ENCODE peak calls at places on chromosomes 2 and 18, in nine cellular contexts. One of them, this sample, is unnamed.

GRCh38 chr18:79975043-79975442 is 10.6 kb downstream of the HSBP1L1 start:
- DNase-seq in GM12878: no peak
- DNase-seq in SK-N-SH: no peak
- DNase-seq in K562: peak
- DNase-seq in HL-60: no peak
- DNase-seq in HepG2: no peak
- DNase-seq in GM23338: no peak
- DNase-seq in HCT116: no peak
- DNase-seq in A549: no peak
- DNase-seq in this sample: no peak

GRCh38 chr18:25950321-25950720 is 140.1 kb downstream of the SS18 start:
- DNase-seq in GM23338: no peak
- DNase-seq in HL-60: no peak
- DNase-seq in HepG2: no peak
- DNase-seq in A549: no peak
- DNase-seq in K562: no peak
- DNase-seq in HCT116: no peak
- DNase-seq in GM12878: no peak
- DNase-seq in SK-N-SH: no peak
- DNase-seq in this sample: no peak

GRCh38 chr2:201348758-201349157 is 8.4 kb downstream of the FLACC1 start:
- DNase-seq in SK-N-SH: no peak
- DNase-seq in K562: no peak
- DNase-seq in GM23338: no peak
- DNase-seq in HCT116: no peak
- DNase-seq in HL-60: no peak
- DNase-seq in GM12878: no peak
- DNase-seq in A549: no peak
- DNase-seq in HepG2: peak
- DNase-seq in this sample: no peak

GRCh38 chr2:179460530-179460929 is 195.9 kb upstream of the SESTD1 start:
- DNase-seq in GM23338: no peak
- DNase-seq in HL-60: no peak
- DNase-seq in GM12878: no peak
- DNase-seq in SK-N-SH: no peak
- DNase-seq in HCT116: peak
- DNase-seq in A549: no peak
- DNase-seq in K562: no peak
- DNase-seq in HepG2: peak
- DNase-seq in this sample: peak

GRCh38 chr18:3397031-3397750 is 52.8 kb upstream of the TGIF1 start:
- DNase-seq in K562: no peak
- DNase-seq in SK-N-SH: no peak
- DNase-seq in HepG2: no peak
- DNase-seq in HCT116: no peak
- DNase-seq in A549: no peak
- DNase-seq in HL-60: no peak
- DNase-seq in GM12878: no peak
- DNase-seq in GM23338: no peak
- DNase-seq in this sample: no peak

GRCh38 chr2:168850846-168851245 is 39.4 kb downstream of the SPC25 start:
- DNase-seq in HL-60: no peak
- DNase-seq in HepG2: no peak
- DNase-seq in A549: no peak
- DNase-seq in GM12878: no peak
- DNase-seq in K562: no peak
- DNase-seq in GM23338: no peak
- DNase-seq in SK-N-SH: no peak
- DNase-seq in HCT116: no peak
- DNase-seq in this sample: no peak

GRCh38 chr18:44807766-44808165 is 127.1 kb downstream of the SETBP1 start:
- DNase-seq in HCT116: no peak
- DNase-seq in A549: no peak
- DNase-seq in SK-N-SH: no peak
- DNase-seq in HL-60: no peak
- DNase-seq in HepG2: peak
- DNase-seq in GM23338: no peak
- DNase-seq in GM12878: no peak
- DNase-seq in K562: no peak
- DNase-seq in this sample: no peak

GRCh38 chr2:235094457-235094856 is 142.6 kb downstream of the SH3BP4 start:
- DNase-seq in K562: no peak
- DNase-seq in A549: no peak
- DNase-seq in SK-N-SH: no peak
- DNase-seq in GM23338: no peak
- DNase-seq in HL-60: no peak
- DNase-seq in HepG2: no peak
- DNase-seq in GM12878: no peak
- DNase-seq in HCT116: no peak
- DNase-seq in this sample: no peak

GRCh38 chr18:7520200-7520780 is 46.8 kb upstream of the PTPRM start:
- DNase-seq in K562: no peak
- DNase-seq in HL-60: no peak
- DNase-seq in GM12878: no peak
- DNase-seq in A549: no peak
- DNase-seq in HepG2: no peak
- DNase-seq in HCT116: no peak
- DNase-seq in GM23338: no peak
- DNase-seq in SK-N-SH: no peak
- DNase-seq in this sample: no peak

GRCh38 chr18:34801769-34802168 is 91.7 kb downstream of the DTNA start:
- DNase-seq in SK-N-SH: no peak
- DNase-seq in GM23338: no peak
- DNase-seq in K562: no peak
- DNase-seq in GM12878: no peak
- DNase-seq in HL-60: no peak
- DNase-seq in A549: no peak
- DNase-seq in HCT116: no peak
- DNase-seq in HepG2: no peak
- DNase-seq in this sample: no peak

GRCh38 chr18:29060349-29060748 is 883.4 kb upstream of the CDH2 start:
- DNase-seq in HepG2: no peak
- DNase-seq in GM12878: no peak
- DNase-seq in A549: no peak
- DNase-seq in K562: no peak
- DNase-seq in HL-60: no peak
- DNase-seq in SK-N-SH: no peak
- DNase-seq in HCT116: no peak
- DNase-seq in GM23338: no peak
- DNase-seq in this sample: no peak

GRCh38 chr2:238092486-238093035 is 7.6 kb upstream of the ESPNL start:
- DNase-seq in HepG2: no peak
- DNase-seq in A549: no peak
- DNase-seq in HL-60: no peak
- DNase-seq in HCT116: no peak
- DNase-seq in GM12878: no peak
- DNase-seq in SK-N-SH: peak
- DNase-seq in GM23338: no peak
- DNase-seq in K562: no peak
- DNase-seq in this sample: no peak

GRCh38 chr2:187900023-187900422 is 345.8 kb upstream of the TFPI start:
- DNase-seq in GM23338: no peak
- DNase-seq in HL-60: no peak
- DNase-seq in K562: no peak
- DNase-seq in HepG2: no peak
- DNase-seq in SK-N-SH: no peak
- DNase-seq in HCT116: no peak
- DNase-seq in A549: no peak
- DNase-seq in GM12878: no peak
- DNase-seq in this sample: no peak

GRCh38 chr2:40721595-40721994 is 269.7 kb upstream of the SLC8A1 start:
- DNase-seq in GM23338: no peak
- DNase-seq in K562: no peak
- DNase-seq in HCT116: no peak
- DNase-seq in HL-60: no peak
- DNase-seq in SK-N-SH: no peak
- DNase-seq in HepG2: no peak
- DNase-seq in GM12878: no peak
- DNase-seq in A549: no peak
- DNase-seq in this sample: no peak

GRCh38 chr2:208179028-208179609 is 10.7 kb downstream of the C2orf80 start:
- DNase-seq in SK-N-SH: no peak
- DNase-seq in GM12878: no peak
- DNase-seq in GM23338: peak
- DNase-seq in HCT116: no peak
- DNase-seq in HL-60: no peak
- DNase-seq in K562: no peak
- DNase-seq in HepG2: peak
- DNase-seq in A549: no peak
- DNase-seq in this sample: no peak

GRCh38 chr2:204110250-204111183 is 174.0 kb downstream of the ICOS start:
- DNase-seq in HepG2: no peak
- DNase-seq in HL-60: peak
- DNase-seq in K562: no peak
- DNase-seq in SK-N-SH: no peak
- DNase-seq in HCT116: no peak
- DNase-seq in GM12878: no peak
- DNase-seq in GM23338: no peak
- DNase-seq in A549: no peak
- DNase-seq in this sample: no peak

GRCh38 chr2:33297748-33298035 is 178.8 kb upstream of the RASGRP3 start:
- DNase-seq in SK-N-SH: no peak
- DNase-seq in K562: no peak
- DNase-seq in HL-60: no peak
- DNase-seq in GM23338: no peak
- DNase-seq in GM12878: no peak
- DNase-seq in A549: no peak
- DNase-seq in HepG2: no peak
- DNase-seq in HCT116: no peak
- DNase-seq in this sample: no peak

GRCh38 chr2:240622631-240623235 is 2.5 kb upstream of the GPR35 start:
- DNase-seq in GM12878: no peak
- DNase-seq in HL-60: peak
- DNase-seq in K562: no peak
- DNase-seq in HepG2: no peak
- DNase-seq in SK-N-SH: peak
- DNase-seq in A549: no peak
- DNase-seq in HCT116: no peak
- DNase-seq in GM23338: no peak
- DNase-seq in this sample: no peak

GRCh38 chr2:178914259-178914849 is 107.1 kb upstream of the TTN start:
- DNase-seq in K562: peak
- DNase-seq in GM23338: peak
- DNase-seq in HepG2: peak
- DNase-seq in GM12878: peak
- DNase-seq in HCT116: peak
- DNase-seq in A549: peak
- DNase-seq in SK-N-SH: peak
- DNase-seq in HL-60: peak
- DNase-seq in this sample: peak

GRCh38 chr2:111057045-111057444 is 63.7 kb upstream of the BCL2L11 start:
- DNase-seq in GM23338: no peak
- DNase-seq in GM12878: no peak
- DNase-seq in K562: no peak
- DNase-seq in HCT116: no peak
- DNase-seq in A549: no peak
- DNase-seq in HepG2: no peak
- DNase-seq in HL-60: no peak
- DNase-seq in SK-N-SH: no peak
- DNase-seq in this sample: no peak
- TF ChIP-seq CTCF in GM23338: no peak
- TF ChIP-seq CTCF in GM12878: no peak
- TF ChIP-seq CTCF in K562: no peak
- TF ChIP-seq CTCF in HCT116: no peak
- TF ChIP-seq CTCF in A549: no peak
- TF ChIP-seq CTCF in HepG2: no peak
- TF ChIP-seq CTCF in HL-60: no peak
- TF ChIP-seq CTCF in SK-N-SH: no peak
- TF ChIP-seq CTCF in this sample: no peak

DNA sequence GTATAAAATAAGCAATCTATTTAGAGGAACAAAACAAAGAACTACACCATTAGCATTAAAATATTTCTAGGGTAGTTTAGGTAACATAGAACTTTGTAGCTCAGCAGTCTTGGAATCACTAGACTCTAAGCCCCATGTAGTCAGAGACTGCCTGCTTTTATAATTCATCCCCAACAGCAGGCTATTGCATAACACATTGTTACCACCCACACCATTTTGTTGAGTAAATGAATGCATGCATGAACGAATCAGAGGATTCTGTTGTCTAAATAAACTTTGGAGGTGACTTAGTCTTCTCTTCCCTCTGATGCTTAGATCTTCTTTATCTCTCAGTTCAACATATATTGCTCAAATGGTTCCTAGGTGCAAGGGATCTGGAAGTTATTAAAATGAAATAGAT is 167.6 kb upstream of the TNP1 start:
- DNase-seq in SK-N-SH: no peak
- DNase-seq in HL-60: no peak
- DNase-seq in GM23338: no peak
- DNase-seq in A549: no peak
- DNase-seq in K562: no peak
- DNase-seq in GM12878: no peak
- DNase-seq in HepG2: no peak
- DNase-seq in HCT116: no peak
- DNase-seq in this sample: no peak
- TF ChIP-seq REST in SK-N-SH: no peak
- TF ChIP-seq REST in HL-60: no peak
- TF ChIP-seq REST in GM23338: no peak
- TF ChIP-seq REST in A549: no peak
- TF ChIP-seq REST in K562: no peak
- TF ChIP-seq REST in GM12878: no peak
- TF ChIP-seq REST in HepG2: no peak
- TF ChIP-seq REST in HCT116: no peak
- TF ChIP-seq REST in this sample: no peak

DNA sequence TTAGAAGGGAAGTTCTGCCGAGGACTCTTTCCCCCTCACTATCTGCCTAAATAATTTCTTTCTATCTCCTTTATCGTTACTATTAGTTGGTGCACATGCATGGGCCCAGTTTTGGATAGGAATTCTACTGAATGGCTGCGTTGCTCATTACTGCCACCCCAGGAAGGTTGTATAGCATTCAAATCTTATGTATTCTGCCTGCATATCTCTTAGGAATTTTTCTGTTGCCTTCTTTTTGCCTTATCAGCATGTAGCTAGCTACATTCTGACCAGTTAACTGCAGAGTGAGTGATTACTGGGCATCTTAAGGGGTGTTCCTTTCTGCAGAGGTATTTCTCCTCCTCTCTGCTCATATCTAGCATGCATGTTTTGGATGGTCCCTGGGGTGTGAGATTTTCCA is 239.6 kb downstream of the TDRD15 start:
- DNase-seq in GM23338: no peak
- DNase-seq in K562: no peak
- DNase-seq in HL-60: no peak
- DNase-seq in A549: no peak
- DNase-seq in HepG2: no peak
- DNase-seq in SK-N-SH: no peak
- DNase-seq in HCT116: no peak
- DNase-seq in GM12878: no peak
- DNase-seq in this sample: no peak
- TF ChIP-seq CTCF in GM23338: no peak
- TF ChIP-seq CTCF in K562: no peak
- TF ChIP-seq CTCF in HL-60: no peak
- TF ChIP-seq CTCF in A549: no peak
- TF ChIP-seq CTCF in HepG2: peak
- TF ChIP-seq CTCF in SK-N-SH: no peak
- TF ChIP-seq CTCF in HCT116: no peak
- TF ChIP-seq CTCF in GM12878: no peak
- TF ChIP-seq CTCF in this sample: peak

DNA sequence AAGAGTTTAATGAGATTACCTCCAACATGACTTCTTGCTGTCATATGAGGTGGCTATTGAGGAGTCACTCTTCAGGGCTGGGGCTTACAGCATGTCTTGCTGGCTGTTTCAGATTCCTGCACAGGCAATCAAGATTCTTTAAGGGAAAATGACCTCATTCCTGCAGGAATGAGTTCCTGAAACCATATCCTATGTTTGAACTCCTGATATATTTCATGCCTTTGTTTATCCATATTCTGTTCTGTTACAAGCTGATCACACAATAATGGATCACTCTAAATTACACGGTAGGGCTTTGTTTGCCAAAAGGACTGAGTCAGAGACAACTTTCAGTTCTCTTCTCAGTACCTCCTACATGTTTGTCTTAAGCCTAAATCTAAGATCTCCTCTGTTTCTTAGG is 879.8 kb upstream of the PIK3C3 start:
- DNase-seq in HL-60: no peak
- DNase-seq in SK-N-SH: no peak
- DNase-seq in HepG2: no peak
- DNase-seq in K562: no peak
- DNase-seq in A549: no peak
- DNase-seq in HCT116: no peak
- DNase-seq in GM12878: no peak
- DNase-seq in GM23338: no peak
- DNase-seq in this sample: no peak
- TF ChIP-seq REST in HL-60: no peak
- TF ChIP-seq REST in SK-N-SH: no peak
- TF ChIP-seq REST in HepG2: no peak
- TF ChIP-seq REST in K562: no peak
- TF ChIP-seq REST in A549: no peak
- TF ChIP-seq REST in HCT116: no peak
- TF ChIP-seq REST in GM12878: no peak
- TF ChIP-seq REST in GM23338: no peak
- TF ChIP-seq REST in this sample: no peak

This sample was measured in Panc1.